ENCODE peak calls at places on chromosomes 2 and 18, in six cellular contexts. D is body of pancreas, F is psoas muscle, O is PC-3, Q is sigmoid colon, R is tibial artery. C is an unnamed sample. For H3K4me1, the result is how much of the 10 kb centered on the place peaks cover.

GRCh38 chr2:223941579-223942277 is 3.4 kb downstream of the WDFY1 start:
- DNase-seq in D (no peak), F (no peak), O (peak), Q (no peak), R (no peak), C (no peak)

GRCh38 chr2:42102606-42103450 is 55.0 kb downstream of the PKDCC start:
- DNase-seq in D (peak), F (peak), O (no peak), Q (peak), R (peak), C (no peak)

GRCh38 chr2:216286616-216287231 is 85.6 kb downstream of the MARCHF4 start:
- DNase-seq in D (no peak), F (no peak), O (no peak), Q (no peak), R (no peak), C (no peak)

GRCh38 chr18:45166341-45167108 is 448.8 kb upstream of the SLC14A2 start:
- DNase-seq in D (no peak), F (peak), O (peak), Q (no peak), R (peak), C (no peak)

GRCh38 chr18:59127047-59127446 is 12.6 kb upstream of the SEC11C start:
- DNase-seq in D (no peak), F (no peak), O (no peak), Q (no peak), R (no peak), C (no peak)

GRCh38 chr2:72991980-72992733 is 74.8 kb downstream of the EMX1 start:
- DNase-seq in D (no peak), F (no peak), O (no peak), Q (peak), R (peak), C (no peak)

GRCh38 chr2:161033059-161033660 is 127.1 kb upstream of the TANK start:
- DNase-seq in D (no peak), F (no peak), O (no peak), Q (no peak), R (no peak), C (no peak)

GRCh38 chr2:86195055-86195807 is at the start of gene IMMT:
- DNase-seq in D (peak), F (peak), O (peak), Q (peak), R (peak), C (peak)

GRCh38 chr2:12619975-12620374 is 96.8 kb upstream of the TRIB2 start:
- DNase-seq in D (peak), F (peak), O (peak), Q (no peak), R (peak), C (no peak)

GRCh38 chr2:233795735-233796171 is 17.6 kb downstream of the MROH2A start:
- DNase-seq in D (no peak), F (no peak), O (no peak), Q (no peak), R (peak), C (no peak)

GRCh38 chr18:31101148-31102019 is 837 bp downstream of the DSC2 start:
- DNase-seq in D (peak), F (peak), O (peak), Q (peak), R (peak), C (no peak)

GRCh38 chr2:231110551-231110950 is 14.3 kb downstream of the HTR2B start:
- DNase-seq in D (no peak), F (no peak), O (peak), Q (no peak), R (no peak), C (no peak)

GRCh38 chr2:159439421-159439820 is 152.9 kb upstream of the WDSUB1 start:
- DNase-seq in D (no peak), F (no peak), O (peak), Q (no peak), R (no peak), C (no peak)

GRCh38 chr2:42105330-42106256 is 57.8 kb downstream of the PKDCC start:
- DNase-seq in D (peak), F (peak), O (no peak), Q (no peak), R (no peak), C (no peak)

GRCh38 chr2:33371304-33372090 is 105.0 kb upstream of the RASGRP3 start:
- DNase-seq in D (no peak), F (no peak), O (no peak), Q (no peak), R (no peak), C (no peak)

GRCh38 chr2:101360229-101360628 is 27.1 kb downstream of the CREG2 start:
- DNase-seq in D (no peak), F (no peak), O (peak), Q (no peak), R (no peak), C (no peak)

GRCh38 chr2:240234503-240234951 is 94.1 kb upstream of the OTOS start:
- DNase-seq in D (no peak), F (no peak), O (no peak), Q (no peak), R (peak), C (no peak)

DNA sequence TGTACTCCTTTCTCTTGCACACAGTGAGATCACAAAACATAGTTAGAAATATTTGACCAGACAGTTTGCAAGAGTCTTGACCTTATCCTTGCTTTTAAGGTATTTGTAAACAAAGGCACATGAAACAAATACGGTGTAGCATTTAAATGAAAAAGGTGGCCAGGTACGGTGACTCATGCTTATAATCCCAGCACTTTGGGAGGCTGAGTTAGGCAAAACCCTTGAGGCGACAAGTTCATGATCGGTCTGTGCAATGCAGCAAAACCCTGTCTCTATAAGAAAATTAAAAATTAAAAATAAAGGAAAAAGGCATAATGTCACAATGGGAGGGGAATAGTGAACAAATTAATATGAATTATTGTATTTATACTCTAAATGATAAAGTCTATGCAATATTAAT is 109.5 kb upstream of the PIK3C3 start:
- DNase-seq in D (no peak), F (no peak), O (peak), Q (no peak), R (no peak), C (no peak)
- H3K4me1 ChIP-seq in D (under half), F (under half), O (under half), Q (under half), R (under half), C (under half)

GRCh38 chr2:46580416-46580815 is 101.1 kb downstream of the TMEM247 start:
- DNase-seq in D (no peak), F (no peak), O (no peak), Q (no peak), R (no peak), C (no peak)

GRCh38 chr2:46575467-46575866 is 96.1 kb downstream of the TMEM247 start:
- DNase-seq in D (no peak), F (no peak), O (no peak), Q (no peak), R (no peak), C (no peak)

GRCh38 chr2:46584134-46584533 is 104.8 kb downstream of the TMEM247 start:
- DNase-seq in D (no peak), F (no peak), O (no peak), Q (no peak), R (no peak), C (no peak)

GRCh38 chr2:46574457-46575354 is 95.3 kb downstream of the TMEM247 start:
- DNase-seq in D (no peak), F (no peak), O (no peak), Q (no peak), R (no peak), C (no peak)

DNA sequence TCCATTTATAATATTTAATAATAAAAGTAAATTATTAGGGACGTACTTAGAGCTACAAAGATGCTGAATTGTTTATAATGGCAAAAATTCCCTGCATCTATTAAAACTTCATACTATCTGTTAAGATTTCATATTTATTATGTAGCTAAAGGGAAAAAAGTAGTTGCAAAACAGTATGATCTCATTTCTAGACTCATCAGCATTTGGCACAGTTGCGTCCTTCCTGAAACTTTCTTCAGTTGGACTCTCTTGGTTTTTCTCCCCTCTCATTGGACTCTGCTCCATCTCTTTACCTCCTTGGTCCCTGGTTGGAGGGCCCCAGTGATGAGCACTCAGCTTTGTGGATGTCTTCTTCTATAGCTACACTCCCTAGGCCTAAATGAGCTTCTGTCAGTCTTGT is 99.6 kb downstream of the TMEM247 start:
- DNase-seq in D (no peak), F (no peak), O (no peak), Q (no peak), R (no peak), C (no peak)
- H3K27ac ChIP-seq in D (no peak), F (no peak), O (no peak), Q (no peak), R (no peak), C (no peak)

GRCh38 chr18:21444465-21445023 is 156.0 kb downstream of the ESCO1 start:
- DNase-seq in D (peak), F (no peak), O (peak), Q (no peak), R (no peak), C (no peak)
- TF ChIP-seq CTCF in D (no peak), F (peak), O (peak), Q (peak), R (peak), C (peak)

DNA sequence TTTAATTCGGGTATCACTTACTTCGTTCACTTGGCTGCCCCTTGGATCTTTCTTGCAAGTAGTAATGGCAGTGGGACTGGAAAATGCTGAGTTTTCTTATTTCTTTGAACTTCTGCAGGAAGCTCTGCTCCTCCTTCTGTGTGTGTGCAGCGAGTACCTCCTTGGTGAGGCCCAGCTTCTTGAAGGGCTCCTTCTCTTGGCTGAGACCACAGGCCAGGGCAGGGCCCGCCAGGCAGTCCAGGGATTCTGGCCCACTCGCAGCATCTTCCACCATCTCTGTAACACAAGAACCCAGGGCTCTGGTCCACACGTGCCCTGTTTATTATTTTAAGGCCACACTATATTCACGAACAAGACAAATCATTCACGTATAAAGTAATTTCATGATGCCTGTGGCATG is 15.8 kb upstream of the HES6 start:
- DNase-seq in D (no peak), F (peak), O (no peak), Q (peak), R (no peak), C (no peak)
- H3K4me1 ChIP-seq in D (under half), F (under half), O (under half), Q (under half), R (under half), C (under half)

GRCh38 chr2:188984126-188984525 is 10.0 kb downstream of the COL3A1 start:
- DNase-seq in D (no peak), F (no peak), O (peak), Q (no peak), R (no peak), C (no peak)
- H3K27ac ChIP-seq in D (no peak), F (peak), O (no peak), Q (peak), R (peak), C (peak)

GRCh38 chr2:126827371-126827770 is 71.3 kb upstream of the TEX51 start:
- DNase-seq in D (no peak), F (no peak), O (no peak), Q (peak), R (no peak), C (no peak)

GRCh38 chr2:126825306-126825705 is 73.4 kb upstream of the TEX51 start:
- DNase-seq in D (no peak), F (no peak), O (no peak), Q (peak), R (no peak), C (no peak)

GRCh38 chr2:126828051-126828450 is 70.6 kb upstream of the TEX51 start:
- DNase-seq in D (no peak), F (no peak), O (no peak), Q (no peak), R (no peak), C (no peak)

GRCh38 chr2:126831234-126832005 is 67.3 kb upstream of the TEX51 start:
- DNase-seq in D (no peak), F (no peak), O (peak), Q (peak), R (no peak), C (no peak)

DNA sequence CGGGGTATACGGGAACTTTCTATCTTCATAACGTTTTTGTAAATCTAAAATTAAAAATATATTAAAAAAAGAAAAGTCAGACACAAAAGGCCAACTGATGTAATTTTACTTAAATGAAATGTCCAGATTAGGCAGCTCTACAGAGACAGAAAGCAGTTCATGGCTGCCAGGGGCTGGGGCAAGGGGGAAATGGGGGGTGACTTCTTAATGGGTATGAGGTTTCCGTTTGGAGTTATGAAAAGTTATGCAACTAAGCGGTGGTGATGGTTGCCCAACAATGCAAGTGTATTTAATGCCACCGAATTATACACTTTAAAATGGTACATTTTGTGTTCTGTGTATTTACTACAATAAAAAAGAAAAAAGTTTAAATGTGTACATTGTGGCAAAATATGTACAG is 70.2 kb upstream of the TEX51 start:
- DNase-seq in D (no peak), F (no peak), O (no peak), Q (peak), R (no peak), C (no peak)
- TF ChIP-seq CTCF in D (no peak), F (no peak), O (no peak), Q (no peak), R (no peak), C (no peak)

GRCh38 chr2:134245340-134245984 is 8.4 kb upstream of the MGAT5 start:
- DNase-seq in D (peak), F (peak), O (peak), Q (peak), R (peak), C (peak)

GRCh38 chr2:134241911-134242310 is 12.0 kb upstream of the MGAT5 start:
- DNase-seq in D (no peak), F (no peak), O (no peak), Q (no peak), R (no peak), C (no peak)

GRCh38 chr2:134244587-134244986 is 9.3 kb upstream of the MGAT5 start:
- DNase-seq in D (no peak), F (no peak), O (no peak), Q (no peak), R (no peak), C (no peak)

GRCh38 chr2:134244091-134244490 is 9.8 kb upstream of the MGAT5 start:
- DNase-seq in D (no peak), F (no peak), O (no peak), Q (no peak), R (no peak), C (no peak)

DNA sequence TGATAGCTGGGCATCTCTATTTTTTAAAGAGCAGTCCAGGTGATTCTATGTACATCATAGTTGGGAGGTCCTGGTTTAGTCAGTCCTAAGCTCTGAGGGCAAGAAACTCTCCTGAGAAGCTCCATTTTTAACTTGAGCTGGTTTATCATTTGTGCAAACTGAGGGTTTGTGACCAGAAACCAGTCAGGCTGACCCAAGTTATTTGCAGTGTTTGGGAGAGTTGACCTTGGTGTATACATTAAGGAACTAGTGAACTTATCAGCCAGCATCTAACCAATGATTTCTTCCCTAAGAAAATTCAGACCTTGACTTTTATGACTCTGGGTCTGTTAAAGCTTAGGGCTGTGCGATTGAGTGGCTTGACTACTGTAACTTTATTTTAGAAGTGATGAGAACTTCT is 10.6 kb upstream of the MGAT5 start:
- DNase-seq in D (no peak), F (no peak), O (no peak), Q (no peak), R (no peak), C (no peak)
- H3K4me1 ChIP-seq in D (under half), F (under half), O (under half), Q (under half), R (under half), C (under half)

DNA sequence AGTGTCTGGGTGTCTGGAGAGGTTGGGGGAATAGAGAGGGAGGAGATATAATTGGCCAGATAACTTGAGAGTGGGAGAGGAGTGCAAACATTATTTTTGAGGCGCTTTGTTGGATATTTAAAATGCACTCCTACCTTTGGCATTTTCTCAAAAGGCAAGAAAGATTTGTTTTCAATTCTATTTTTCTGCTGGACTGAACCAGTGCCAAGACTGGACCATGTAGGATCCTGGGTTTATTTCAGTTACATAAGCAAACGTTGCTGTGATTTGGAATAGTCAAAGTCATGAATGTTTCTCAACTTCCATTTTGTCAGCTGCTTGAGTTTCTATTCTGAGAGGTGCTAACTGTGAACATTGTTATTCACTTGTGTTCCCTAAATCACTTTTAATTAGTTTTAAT is 8.9 kb upstream of the CHRNA1 start:
- DNase-seq in D (no peak), F (no peak), O (no peak), Q (no peak), R (no peak), C (no peak)
- H3K27ac ChIP-seq in D (no peak), F (no peak), O (no peak), Q (no peak), R (peak), C (no peak)